ENCODE peak calls at places on chromosomes 11 and 22, in seven cellular contexts. U is GM12865; M is BJ; V is colonic mucosa; D is CD8-positive, alpha-beta memory T cell; S is aorta; O is HAP-1. C is an unnamed sample.

GRCh38 chr11:133833899-133834296 is 11.4 kb downstream of the SPATA19 start:
- DNase-seq in D (no peak), S (no peak), M (no peak), U (no peak), V (no peak), O (no peak), C (no peak)

GRCh38 chr11:43358308-43358669 is 431 bp upstream of the TTC17 start:
- DNase-seq in S (no peak), D (no peak), U (no peak), M (no peak), O (no peak), V (no peak), C (no peak)

GRCh38 chr11:134504146-134504905 is 92.3 kb upstream of the B3GAT1 start:
- DNase-seq in V (no peak), D (no peak), U (no peak), M (no peak), O (no peak), S (peak), C (no peak)

GRCh38 chr11:87712802-87713202 is 462.4 kb downstream of the RAB38 start:
- DNase-seq in O (no peak), D (no peak), S (no peak), U (no peak), M (no peak), V (no peak), C (no peak)

GRCh38 chr22:37999640-38000272 is 15.4 kb upstream of the SOX10 start:
- DNase-seq in V (no peak), S (no peak), M (no peak), D (no peak), O (no peak), U (peak), C (no peak)

GRCh38 chr11:119359365-119360229 is 13.1 kb upstream of the MFRP start:
- DNase-seq in S (no peak), U (no peak), D (no peak), O (no peak), V (no peak), M (no peak), C (no peak)

GRCh38 chr22:22110548-22111266 is 128.1 kb upstream of the TOP3B start:
- DNase-seq in D (no peak), S (no peak), U (peak), M (no peak), O (peak), V (no peak), C (peak)

GRCh38 chr11:123253909-123254308 is 58.9 kb upstream of the CLMP start:
- DNase-seq in U (no peak), O (no peak), S (no peak), M (no peak), D (no peak), V (no peak), C (no peak)

GRCh38 chr11:116384876-116385275 is 387.9 kb downstream of the BUD13 start:
- DNase-seq in M (no peak), U (no peak), O (no peak), D (no peak), S (no peak), V (no peak), C (no peak)

GRCh38 chr22:32672542-32672941 is 129.0 kb upstream of the TIMP3 start:
- DNase-seq in U (no peak), M (no peak), D (no peak), O (no peak), S (no peak), V (no peak), C (no peak)

GRCh38 chr11:35546317-35546716 is 20.9 kb upstream of the PAMR1 start:
- DNase-seq in O (no peak), U (no peak), M (no peak), V (no peak), S (no peak), D (no peak), C (no peak)
- H3K4me3 ChIP-seq in O (no peak), U (no peak), M (no peak), V (no peak), S (no peak), D (no peak), C (no peak)

DNA sequence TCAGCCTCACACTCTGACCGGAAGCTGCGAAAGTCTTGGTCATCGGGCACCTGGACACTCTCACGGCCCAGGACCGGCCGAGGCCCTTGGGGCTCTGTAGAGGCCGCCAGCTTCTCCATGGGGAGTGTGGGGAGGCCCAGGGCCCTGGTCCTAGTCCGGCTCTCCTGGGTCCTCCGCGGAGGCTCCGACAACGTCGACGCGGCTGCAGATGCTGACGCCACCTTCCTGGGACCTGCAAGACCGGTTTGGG is 12.9 kb downstream of the STARD10 start:
- DNase-seq in V (peak), D (no peak), S (no peak), O (no peak), U (no peak), M (no peak), C (no peak)
- H3K4me3 ChIP-seq in V (peak), D (peak), S (peak), O (peak), U (peak), M (peak), C (peak)

DNA sequence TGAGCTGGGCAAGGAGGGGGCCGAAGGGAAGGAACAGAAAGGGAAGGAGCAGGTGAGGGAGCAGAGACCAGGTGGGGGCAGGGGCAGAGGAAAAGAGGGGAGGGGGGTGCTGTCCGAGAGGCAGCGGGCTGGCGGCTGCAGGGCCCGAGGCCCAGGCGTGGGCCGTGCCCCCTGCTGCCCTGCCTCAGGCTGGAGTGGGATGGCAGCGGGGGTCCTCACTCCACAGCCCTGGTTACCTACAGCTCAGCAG is 2.3 kb downstream of the IGF2 start:
- DNase-seq in M (no peak), S (no peak), D (no peak), U (no peak), O (no peak), V (no peak), C (no peak)
- H3K4me3 ChIP-seq in M (peak), S (no peak), D (no peak), U (no peak), O (no peak), V (no peak), C (no peak)

DNA sequence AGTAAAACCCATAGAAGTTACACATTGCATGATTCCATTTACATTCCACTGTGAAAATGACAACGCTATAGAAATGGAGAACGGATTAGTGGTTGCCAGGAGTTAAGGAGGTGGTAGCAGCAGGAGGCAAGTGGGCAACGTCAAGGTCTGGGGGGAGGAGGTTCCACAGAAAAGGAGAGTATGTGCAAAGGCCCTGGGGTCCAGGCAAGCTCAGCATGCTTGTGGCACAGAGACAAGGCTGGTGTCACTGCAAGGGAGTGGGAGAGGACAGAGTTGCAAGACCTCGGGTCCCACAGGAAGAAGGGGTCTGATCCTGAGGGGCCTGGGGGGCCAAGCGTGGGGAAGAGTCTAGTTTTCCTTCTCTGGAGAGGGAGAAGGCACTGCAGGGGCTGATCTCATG is 240.8 kb downstream of the MN1 start:
- DNase-seq in M (no peak), S (no peak), U (no peak), D (no peak), V (no peak), O (peak), C (no peak)
- H3K4me3 ChIP-seq in M (no peak), S (no peak), U (no peak), D (no peak), V (no peak), O (no peak), C (no peak)